ENCODE peak calls at places on chromosomes 1 and 21, in ten cellular contexts. K, G, E, B, L, U, Y, S, Z and F are unnamed samples.

GRCh38 chr1:220828211-220828553 is 41.5 kb downstream of the MTARC1 start:
- DNase-seq in Y (no peak), E (no peak), Z (no peak), U (no peak), L (no peak), K (no peak), B (no peak), G (no peak), S (peak; percentile 39), F (no peak)

GRCh38 chr1:218813247-218813646 is 360.4 kb upstream of the LYPLAL1 start:
- DNase-seq in Z (no peak), U (no peak), E (peak; percentile 87), L (no peak), Y (no peak), B (no peak), K (no peak), G (no peak), S (peak; percentile 67), F (no peak)

GRCh38 chr1:229537894-229538293 is 20.6 kb downstream of the ABCB10 start:
- DNase-seq in S (no peak), Z (no peak), B (no peak), E (no peak), G (no peak), Y (no peak), K (no peak), U (no peak), L (no peak), F (no peak)

GRCh38 chr1:203322480-203323179 is 17.3 kb downstream of the BTG2 start:
- DNase-seq in Y (no peak), B (peak; percentile 83), E (no peak), L (no peak), Z (no peak), K (no peak), S (no peak), U (no peak), G (no peak), F (no peak)

GRCh38 chr1:59703226-59703917 is 111.4 kb upstream of the HOOK1 start:
- DNase-seq in Y (no peak), U (no peak), S (peak; percentile 95), G (no peak), L (no peak), E (no peak), Z (no peak), B (peak; percentile 63), K (no peak), F (no peak)

GRCh38 chr21:37266515-37267221 is 466 bp downstream of the VPS26C start:
- DNase-seq in B (peak; percentile 51), Y (peak; percentile 67), Z (peak; percentile 64), E (peak; percentile 42), S (peak; percentile 32), L (peak; percentile 33), U (no peak), G (no peak), K (no peak), F (peak; percentile 21)

GRCh38 chr1:248792342-248792741 is 33.4 kb downstream of the SH3BP5L start:
- DNase-seq in Y (no peak), U (no peak), Z (no peak), L (no peak), S (no peak), K (no peak), E (no peak), G (no peak), B (no peak), F (no peak)

GRCh38 chr1:10671551-10672375 is 124.7 kb downstream of the CASZ1 start:
- DNase-seq in K (no peak), B (no peak), U (no peak), E (no peak), L (no peak), Z (no peak), G (no peak), Y (no peak), S (no peak), F (no peak)

GRCh38 chr1:160092366-160093068 is 5.9 kb downstream of the IGSF8 start:
- DNase-seq in U (no peak), K (no peak), Z (no peak), Y (no peak), L (no peak), B (no peak), E (no peak), G (no peak), S (no peak), F (no peak)

GRCh38 chr1:192933744-192934143 is 124.9 kb downstream of the RGS2 start:
- DNase-seq in E (no peak), L (no peak), Z (no peak), G (no peak), B (no peak), U (no peak), S (no peak), Y (no peak), K (no peak), F (no peak)

GRCh38 chr21:45950740-45951515 is 30.6 kb upstream of the COL6A1 start:
- DNase-seq in K (no peak), B (peak; percentile 12), Y (no peak), L (peak; percentile 45), U (peak; percentile 73), Z (no peak), E (peak; percentile 48), G (no peak), S (peak; percentile 64), F (no peak)

GRCh38 chr1:211356723-211357418 is 30.2 kb downstream of the TRAF5 start:
- DNase-seq in G (no peak), B (no peak), L (peak; percentile 36), E (peak; percentile 75), Y (no peak), U (no peak), S (no peak), K (no peak), Z (no peak), F (no peak)

GRCh38 chr1:205585169-205585834 is 46.5 kb downstream of the ELK4 start:
- DNase-seq in E (no peak), Z (no peak), S (no peak), Y (no peak), G (no peak), U (no peak), L (no peak), B (no peak), K (no peak), F (no peak)

GRCh38 chr1:217780993-217781392 is 149.8 kb downstream of the SPATA17 start:
- DNase-seq in S (no peak), L (no peak), K (no peak), Y (no peak), Z (no peak), G (no peak), E (no peak), B (no peak), U (no peak), F (no peak)

GRCh38 chr21:45330075-45330781 is 42.5 kb upstream of the POFUT2 start:
- DNase-seq in Z (no peak), Y (no peak), L (peak; percentile 53), S (peak; percentile 87), K (no peak), G (no peak), B (no peak), E (peak; percentile 88), U (peak; percentile 49), F (no peak)

GRCh38 chr1:151193856-151194255 is 3.9 kb upstream of the VPS72 start:
- DNase-seq in Z (no peak), K (no peak), G (no peak), U (no peak), S (no peak), L (no peak), E (no peak), Y (no peak), B (no peak), F (no peak)

GRCh38 chr1:44310006-44310405 is 45.1 kb downstream of the ERI3 start:
- DNase-seq in L (no peak), U (no peak), Y (no peak), S (no peak), Z (no peak), E (no peak), B (no peak), G (no peak), K (no peak), F (no peak)

GRCh38 chr21:24290151-24290833 is 1317.0 kb downstream of the MRPL39 start:
- DNase-seq in E (no peak), S (no peak), B (no peak), K (no peak), Z (peak; percentile 1), G (peak; percentile 5), Y (no peak), U (no peak), L (no peak), F (no peak)

GRCh38 chr1:102970496-102971078 is 137.7 kb downstream of the COL11A1 start:
- DNase-seq in Y (peak; percentile 21), E (peak; percentile 75), U (no peak), Z (no peak), K (no peak), G (no peak), L (peak; percentile 41), S (peak; percentile 78), B (peak; percentile 42), F (peak; percentile 7)

GRCh38 chr1:225766967-225767413 is 10.6 kb upstream of the SRP9 start:
- DNase-seq in K (no peak), E (peak; percentile 90), L (peak; percentile 65), Z (no peak), U (peak; percentile 74), G (no peak), S (peak; percentile 97), B (peak; percentile 84), Y (no peak), F (no peak)

GRCh38 chr21:45264919-45265515 is 22.7 kb downstream of the POFUT2 start:
- DNase-seq in B (no peak), K (no peak), U (peak; percentile 21), L (no peak), S (no peak), Z (no peak), G (no peak), Y (no peak), E (no peak), F (no peak)

GRCh38 chr21:45289655-45290515 is 2.2 kb upstream of the POFUT2 start:
- DNase-seq in Z (no peak), S (peak; percentile 39), U (peak; percentile 36), G (no peak), K (no peak), Y (no peak), B (no peak), E (peak; percentile 48), L (no peak), F (no peak)

GRCh38 chr21:15560383-15561056 is 169.3 kb upstream of the USP25 start:
- DNase-seq in K (no peak), B (no peak), G (no peak), E (no peak), U (no peak), S (no peak), Z (no peak), L (no peak), Y (no peak), F (no peak)

GRCh38 chr21:34544032-34544496 is 32.1 kb upstream of the KCNE1 start:
- DNase-seq in B (peak; percentile 79), Z (peak; percentile 6), G (peak; percentile 27), Y (peak; percentile 66), S (peak; percentile 69), K (peak; percentile 23), E (peak; percentile 75), U (peak; percentile 39), L (peak; percentile 78), F (peak; percentile 38)